ENCODE peak calls at places on chromosomes 4 and X, in four cellular contexts. N is Calu3, P is lower leg skin, Q is WERI-Rb-1. K is an unnamed sample.

GRCh38 chr4:37767546-37767945 is 58.9 kb upstream of the PGM2 start:
- DNase-seq in N (peak; percentile 59), P (peak; percentile 92), Q (no peak), K (no peak)

GRCh38 chrX:45719751-45720501 is 519.2 kb upstream of the DIPK2B start:
- DNase-seq in N (no peak), P (no peak), Q (no peak), K (no peak)

GRCh38 chr4:101393256-101393655 is 45.9 kb upstream of the PPP3CA start:
- DNase-seq in N (peak; percentile 28), P (no peak), Q (no peak), K (no peak)

GRCh38 chr4:13173974-13174373 is 310.2 kb downstream of the RAB28 start:
- DNase-seq in N (no peak), P (peak; percentile 88), Q (no peak), K (no peak)

GRCh38 chr4:153372967-153373562 is 28.6 kb downstream of the MND1 start:
- DNase-seq in N (no peak), P (no peak), Q (no peak), K (no peak)

GRCh38 chr4:67682266-67682665 is 18.7 kb downstream of the UBA6 start:
- DNase-seq in N (no peak), P (no peak), Q (no peak), K (no peak)

GRCh38 chr4:3461515-3462291 is 1.4 kb upstream of the DOK7 start:
- DNase-seq in N (peak; percentile 79), P (no peak), Q (no peak), K (no peak)

GRCh38 chrX:10676239-10676971 is 56.0 kb upstream of the MID1 start:
- DNase-seq in N (no peak), P (no peak), Q (no peak), K (no peak)

GRCh38 chrX:10110984-10111363 is 45.8 kb upstream of the CLCN4 start:
- DNase-seq in N (no peak), P (no peak), Q (no peak), K (no peak)

GRCh38 chrX:38896724-38897298 is 95.6 kb downstream of the MID1IP1 start:
- DNase-seq in N (no peak), P (no peak), Q (no peak), K (no peak)

GRCh38 chr4:19266566-19266965 is 985.1 kb upstream of the SLIT2 start:
- DNase-seq in N (no peak), P (no peak), Q (no peak), K (no peak)

GRCh38 chr4:14906805-14907204 is 95.5 kb upstream of the CPEB2 start:
- DNase-seq in N (no peak), P (no peak), Q (no peak), K (no peak)

GRCh38 chr4:26812049-26812729 is 48.5 kb upstream of the STIM2 start:
- DNase-seq in N (no peak), P (no peak), Q (no peak), K (no peak)

GRCh38 chr4:8191136-8191747 is 7.8 kb upstream of the SH3TC1 start:
- DNase-seq in N (peak; percentile 68), P (no peak), Q (no peak), K (no peak)

GRCh38 chr4:123477804-123478209 is 81.2 kb downstream of the SPRY1 start:
- DNase-seq in N (no peak), P (no peak), Q (no peak), K (no peak)

GRCh38 chr4:103091601-103092223 is 7.9 kb downstream of the BDH2 start:
- DNase-seq in N (peak; percentile 38), P (no peak), Q (peak; percentile 49), K (no peak)

GRCh38 chr4:105345358-105345757 is 128.5 kb downstream of the PPA2 start:
- DNase-seq in N (no peak), P (no peak), Q (no peak), K (no peak)

GRCh38 chrX:144265641-144266040 is 381.8 kb downstream of the UBE2NL start:
- DNase-seq in N (no peak), P (peak; percentile 56), Q (no peak), K (no peak)

GRCh38 chrX:109600114-109600710 is 24.8 kb downstream of the KCNE5 start:
- DNase-seq in N (no peak), P (no peak), Q (peak; percentile 46), K (no peak)

GRCh38 chrX:11768039-11768438 is 10.0 kb downstream of the MSL3 start:
- DNase-seq in N (no peak), P (no peak), Q (peak; percentile 26), K (no peak)

GRCh38 chr4:20075479-20075878 is 176.2 kb upstream of the SLIT2 start:
- DNase-seq in N (no peak), P (no peak), Q (no peak), K (no peak)

GRCh38 chrX:24760601-24761000 is 66.9 kb downstream of the POLA1 start:
- DNase-seq in N (no peak), P (no peak), Q (no peak), K (no peak)

GRCh38 chr4:157779084-157779483 is 393.7 kb downstream of the GASK1B start:
- DNase-seq in N (no peak), P (no peak), Q (no peak), K (no peak)

GRCh38 chr4:680931-681645 is 6.7 kb downstream of the MYL5 start:
- DNase-seq in N (peak; percentile 46), P (peak; percentile 96), Q (no peak), K (no peak)

GRCh38 chr4:153142700-153143438 is 61.4 kb upstream of the TRIM2 start:
- DNase-seq in N (peak; percentile 75), P (peak; percentile 91), Q (peak; percentile 78), K (no peak)

GRCh38 chr4:118703118-118703517 is 17.9 kb downstream of the METTL14 start:
- DNase-seq in N (no peak), P (no peak), Q (no peak), K (no peak)

GRCh38 chr4:133588306-133588705 is 439.2 kb downstream of the PCDH10 start:
- DNase-seq in N (no peak), P (no peak), Q (no peak), K (no peak)

GRCh38 chr4:165151734-165152133 is 39.1 kb upstream of the TMEM192 start:
- DNase-seq in N (no peak), P (no peak), Q (no peak), K (no peak)

DNA sequence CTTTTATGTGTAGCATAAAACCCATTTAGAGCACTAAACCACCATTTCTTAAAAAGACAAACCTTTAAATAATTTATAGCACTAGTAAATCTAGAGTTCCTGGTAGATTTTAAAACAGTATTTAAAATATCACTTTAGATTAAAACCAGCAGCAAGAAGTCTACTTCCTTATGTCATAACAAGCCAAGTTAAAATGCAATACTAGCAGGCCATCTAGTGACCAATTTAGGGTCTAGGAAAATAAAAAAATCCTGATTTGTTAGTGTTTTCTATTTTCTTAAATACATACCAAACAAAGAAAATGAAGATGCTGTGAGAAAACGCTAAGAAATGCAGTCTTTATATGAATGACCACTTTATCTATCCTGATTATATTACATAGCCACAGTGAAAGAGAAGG is 53.9 kb downstream of the PAPSS1 start:
- DNase-seq in N (no peak), P (no peak), Q (no peak), K (no peak)
- TF ChIP-seq CTCF in N (no peak), P (no peak), Q (no peak), K (peak; percentile 89)

DNA sequence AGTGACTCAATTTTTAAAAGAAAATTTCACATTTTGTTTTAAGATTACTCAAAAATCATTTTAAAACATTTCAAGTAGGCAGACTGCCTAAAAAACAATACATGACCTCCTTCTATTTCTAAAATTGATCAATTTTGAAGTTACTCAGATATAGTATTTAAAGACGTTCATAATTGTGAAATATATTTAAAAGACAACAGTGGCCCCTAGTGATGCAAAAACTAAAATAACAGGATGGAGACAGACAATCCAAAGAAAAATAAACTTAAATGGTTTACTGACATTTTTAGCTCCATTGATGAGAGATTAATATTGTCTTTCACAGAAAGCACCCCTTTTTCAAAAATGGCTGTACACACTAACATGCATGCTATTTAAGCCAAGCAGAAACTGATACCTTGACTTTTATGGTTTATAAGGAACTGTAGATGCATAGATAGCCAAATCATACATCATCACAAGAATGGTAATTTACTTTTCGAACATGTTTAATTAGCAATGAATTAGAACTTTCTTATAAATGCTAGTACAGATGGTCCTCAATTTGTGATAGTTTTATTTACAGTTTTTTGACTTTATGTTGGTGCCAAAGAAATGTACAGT is 69.8 kb upstream of the FAT4 start:
- DNase-seq in N (no peak), P (no peak), Q (no peak), K (no peak)
- TF ChIP-seq CTCF in N (no peak), P (no peak), Q (no peak), K (peak; percentile 91)

GRCh38 chrX:151714367-151714766 is 1.5 kb upstream of the FATE1 start:
- DNase-seq in N (no peak), P (no peak), Q (no peak), K (no peak)

GRCh38 chrX:151712253-151712652 is 3.6 kb upstream of the FATE1 start:
- DNase-seq in N (no peak), P (no peak), Q (no peak), K (no peak)

GRCh38 chrX:151711787-151712186 is 4.0 kb upstream of the FATE1 start:
- DNase-seq in N (no peak), P (no peak), Q (no peak), K (no peak)

GRCh38 chrX:151715735-151716134 is at the start of gene FATE1:
- DNase-seq in N (no peak), P (no peak), Q (no peak), K (no peak)

DNA sequence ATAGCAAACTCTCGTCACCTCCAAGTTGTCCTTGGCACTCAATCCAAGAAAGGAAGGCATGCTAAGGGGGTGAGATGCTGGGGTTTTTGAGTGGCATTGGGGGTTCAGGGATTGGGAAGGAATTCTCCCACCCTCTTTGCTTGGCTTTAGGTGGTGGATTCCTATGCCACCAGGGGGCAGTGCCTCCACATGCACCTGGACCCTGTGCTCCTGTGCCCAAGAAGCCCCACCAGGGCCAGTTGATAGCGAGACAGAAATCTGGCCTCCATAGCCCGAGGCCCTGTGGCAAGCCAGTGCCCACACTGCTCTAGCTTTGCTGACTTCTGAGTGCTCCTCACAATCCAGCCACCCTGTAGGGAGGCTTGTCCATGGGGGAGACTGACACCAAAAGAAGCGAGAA is 2.0 kb upstream of the FATE1 start:
- DNase-seq in N (peak; percentile 62), P (no peak), Q (peak; percentile 56), K (no peak)
- TF ChIP-seq CTCF in N (peak; percentile 56), P (no peak), Q (peak; percentile 89), K (peak; percentile 36)

GRCh38 chr4:85756938-85757337 is 282.0 kb downstream of the ARHGAP24 start:
- DNase-seq in N (peak; percentile 28), P (no peak), Q (peak; percentile 30), K (no peak)
- TF ChIP-seq CTCF in N (no peak), P (no peak), Q (peak; percentile 33), K (peak; percentile 74)

DNA sequence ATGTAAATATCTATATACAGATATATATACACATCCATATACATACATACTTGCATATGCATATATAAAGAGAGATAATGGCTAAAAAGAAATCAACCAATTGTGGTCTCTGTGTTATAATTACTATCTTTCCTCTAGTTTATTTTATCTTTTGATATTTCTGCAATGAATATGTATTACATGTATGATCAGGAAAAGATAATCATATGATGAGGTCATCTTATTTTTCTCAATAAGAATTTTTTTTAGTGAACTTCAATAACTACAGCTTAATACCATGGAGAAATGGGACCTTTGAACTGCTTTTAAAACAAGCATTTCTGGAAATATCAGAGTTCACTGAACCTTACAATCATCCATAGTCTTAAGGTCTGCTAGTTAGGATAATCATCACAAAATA is 158.0 kb downstream of the HNRNPD start:
- DNase-seq in N (no peak), P (no peak), Q (no peak), K (no peak)
- TF ChIP-seq CTCF in N (no peak), P (no peak), Q (no peak), K (no peak)

K was measured in chondrocyte.